ENCODE peak calls at places on chromosomes 11 and 22, in eight cellular contexts. X, Z, R, O, E, M, B and C are unnamed samples.

GRCh38 chr22:24466831-24467249 is 28.3 kb upstream of the UPB1 start:
- DNase-seq in X (no peak), Z (peak; percentile 79), R (no peak), O (peak; percentile 25), E (peak; percentile 24), M (peak; percentile 77), B (no peak), C (no peak)

GRCh38 chr11:92627615-92628201 is 341.7 kb upstream of the MTNR1B start:
- DNase-seq in X (no peak), Z (peak; percentile 22), R (no peak), O (no peak), E (no peak), M (no peak), B (no peak), C (no peak)

GRCh38 chr11:21514298-21514697 is 678.6 kb upstream of the ANO5 start:
- DNase-seq in X (no peak), Z (no peak), R (peak; percentile 67), O (no peak), E (peak; percentile 7), M (no peak), B (no peak), C (peak; percentile 15)

GRCh38 chr22:25668437-25668836 is 73.6 kb upstream of the MYO18B start:
- DNase-seq in X (no peak), Z (peak; percentile 74), R (no peak), O (no peak), E (no peak), M (peak; percentile 95), B (no peak), C (no peak)

GRCh38 chr22:30611197-30611596 is 4.2 kb downstream of the TCN2 start:
- DNase-seq in X (no peak), Z (no peak), R (no peak), O (no peak), E (no peak), M (no peak), B (no peak), C (no peak)

GRCh38 chr11:59802639-59803176 is 7.9 kb downstream of the MRPL16 start:
- DNase-seq in X (no peak), Z (peak; percentile 77), R (no peak), O (peak; percentile 37), E (peak; percentile 65), M (peak; percentile 72), B (no peak), C (peak; percentile 52)

GRCh38 chr11:75505966-75506692 is 19.6 kb downstream of the GDPD5 start:
- DNase-seq in X (no peak), Z (no peak), R (no peak), O (no peak), E (no peak), M (no peak), B (no peak), C (no peak)

GRCh38 chr11:66284526-66285078 is 4.3 kb downstream of the YIF1A start:
- DNase-seq in X (no peak), Z (no peak), R (no peak), O (no peak), E (no peak), M (no peak), B (no peak), C (no peak)

GRCh38 chr11:115613986-115614625 is 109.9 kb upstream of the CADM1 start:
- DNase-seq in X (no peak), Z (peak; percentile 1), R (no peak), O (peak; percentile 55), E (no peak), M (peak; percentile 58), B (no peak), C (no peak)

GRCh38 chr11:3933165-3933628 is 77.7 kb downstream of the STIM1 start:
- DNase-seq in X (no peak), Z (no peak), R (no peak), O (no peak), E (peak; percentile 44), M (no peak), B (no peak), C (no peak)

GRCh38 chr11:112215621-112216020 is 10.6 kb upstream of the PTS start:
- DNase-seq in X (no peak), Z (no peak), R (no peak), O (no peak), E (no peak), M (no peak), B (no peak), C (no peak)

GRCh38 chr22:24994070-24994763 is 41.7 kb downstream of the KIAA1671 start:
- DNase-seq in X (no peak), Z (peak; percentile 78), R (peak; percentile 88), O (no peak), E (no peak), M (no peak), B (no peak), C (peak; percentile 75)

GRCh38 chr11:12508151-12508740 is 130.9 kb downstream of the PARVA start:
- DNase-seq in X (no peak), Z (peak; percentile 54), R (no peak), O (no peak), E (no peak), M (peak; percentile 78), B (no peak), C (peak; percentile 39)

GRCh38 chr22:20084547-20085413 is 4.7 kb downstream of the DGCR8 start:
- DNase-seq in X (no peak), Z (peak; percentile 5), R (peak; percentile 92), O (no peak), E (peak; percentile 11), M (no peak), B (peak; percentile 35), C (peak; percentile 68)